ENCODE peak calls at places on chromosome 19, in six cellular contexts. V is upper lobe of right lung, T is progenitor cell of endocrine pancreas, L is lower lobe of right lung, Y is GM12865, J is body of pancreas. N is an unnamed sample.

GRCh38 chr19:48461982-48462655 is 6.7 kb downstream of the KCNJ14 start:
- DNase-seq in T (no peak), Y (no peak), J (no peak), V (peak), L (no peak), N (peak)

GRCh38 chr19:6663236-6664187 is 6.4 kb downstream of the TNFSF14 start:
- DNase-seq in Y (no peak), T (no peak), V (no peak), J (no peak), L (no peak), N (peak)

GRCh38 chr19:8371011-8371804 is 7.3 kb downstream of the ANGPTL4 start:
- DNase-seq in J (no peak), V (no peak), Y (no peak), L (peak), T (no peak), N (no peak)

GRCh38 chr19:34480971-34481821 is at the start of gene WTIP:
- DNase-seq in V (peak), Y (no peak), J (peak), T (peak), L (peak), N (no peak)

GRCh38 chr19:10137751-10138682 is 18.3 kb upstream of the EIF3G start:
- DNase-seq in J (no peak), T (no peak), V (no peak), L (no peak), Y (no peak), N (no peak)

GRCh38 chr19:2415973-2416319 is 11.4 kb downstream of the TIMM13 start:
- DNase-seq in Y (no peak), J (no peak), V (no peak), L (no peak), T (no peak), N (no peak)

GRCh38 chr19:45729774-45730388 is 815 bp downstream of the FBXO46 start:
- DNase-seq in L (no peak), V (no peak), Y (peak), T (no peak), J (no peak), N (peak)

GRCh38 chr19:47618771-47619170 is 9.8 kb downstream of the BICRA start:
- DNase-seq in T (no peak), J (peak), V (no peak), L (no peak), Y (no peak), N (no peak)

DNA sequence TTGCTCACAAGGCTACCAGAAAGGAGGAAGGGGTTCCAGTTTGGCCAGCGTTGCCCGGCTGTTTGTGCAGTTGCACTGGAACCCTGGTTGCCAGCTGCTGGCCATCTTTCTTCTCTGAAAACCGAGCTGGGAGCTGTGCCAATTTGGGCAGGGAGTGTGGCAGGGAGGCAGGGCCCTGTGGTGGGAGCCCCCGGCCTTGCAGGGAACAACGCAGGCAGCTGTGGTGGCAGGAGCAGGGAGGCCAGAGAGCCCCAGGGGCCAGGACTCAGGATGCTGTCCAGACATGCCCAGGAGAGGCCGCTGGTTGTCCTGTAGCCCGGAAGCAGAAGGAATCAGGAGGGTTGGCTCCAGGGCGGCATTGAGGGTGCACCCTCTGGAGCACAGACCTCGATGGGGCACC is 4.8 kb downstream of the KMT5C start:
- DNase-seq in Y (no peak), V (no peak), J (no peak), L (no peak), T (no peak), N (no peak)
- TF ChIP-seq CTCF in Y (no peak), V (no peak), J (no peak), L (no peak), T (no peak), N (no peak)

GRCh38 chr19:41137056-41137455 is 22.8 kb downstream of the CYP2F1 start:
- DNase-seq in V (no peak), L (no peak), Y (no peak), T (no peak), J (no peak), N (no peak)

GRCh38 chr19:41131186-41131585 is 17.0 kb downstream of the CYP2F1 start:
- DNase-seq in T (no peak), Y (no peak), J (no peak), L (no peak), V (no peak), N (no peak)

GRCh38 chr19:41133260-41133659 is 19.0 kb downstream of the CYP2F1 start:
- DNase-seq in L (no peak), V (peak), T (no peak), Y (no peak), J (no peak), N (no peak)

GRCh38 chr19:41136636-41137035 is 22.4 kb downstream of the CYP2F1 start:
- DNase-seq in Y (no peak), L (no peak), J (no peak), V (no peak), T (no peak), N (no peak)

DNA sequence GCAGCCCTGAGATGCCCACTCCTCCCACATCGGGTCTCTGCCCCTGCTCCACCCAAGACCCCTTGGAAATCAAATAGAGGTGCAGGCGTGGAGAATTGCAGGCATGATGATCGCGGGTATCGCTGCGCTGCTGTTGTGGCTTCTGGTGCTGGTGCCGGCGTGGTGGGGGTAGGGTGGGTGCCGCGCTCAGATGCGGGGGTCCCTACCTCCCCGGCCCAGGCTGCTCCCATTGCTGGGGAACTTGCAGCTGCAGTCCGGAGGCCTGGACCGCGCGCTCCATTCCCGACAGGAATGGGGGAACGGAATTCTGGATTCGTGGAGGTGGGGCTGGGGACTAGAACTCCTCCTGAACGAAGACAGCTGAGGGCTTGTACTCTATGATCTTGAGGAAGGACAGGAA is 20.4 kb downstream of the CYP2F1 start:
- DNase-seq in V (no peak), T (no peak), Y (no peak), J (no peak), L (no peak), N (no peak)
- TF ChIP-seq CTCF in V (no peak), T (no peak), Y (no peak), J (no peak), L (no peak), N (no peak)

GRCh38 chr19:57578487-57579205 is at the start of gene ZNF416:
- DNase-seq in Y (peak), L (peak), T (peak), V (peak), J (peak), N (peak)
- TF ChIP-seq CTCF in Y (peak), L (no peak), T (peak), V (peak), J (no peak), N (no peak)

GRCh38 chr19:681029-681626 is 4.9 kb downstream of the FSTL3 start:
- DNase-seq in J (peak), L (peak), Y (peak), T (no peak), V (peak), N (peak)

GRCh38 chr19:678791-679388 is 2.7 kb downstream of the FSTL3 start:
- DNase-seq in T (no peak), L (no peak), J (no peak), V (no peak), Y (no peak), N (no peak)

GRCh38 chr19:681638-682037 is 5.4 kb downstream of the FSTL3 start:
- DNase-seq in V (no peak), L (no peak), J (no peak), T (no peak), Y (no peak), N (no peak)

GRCh38 chr19:679418-680286 is 3.5 kb downstream of the FSTL3 start:
- DNase-seq in J (peak), Y (peak), T (no peak), V (peak), L (peak), N (peak)

GRCh38 chr19:680287-681028 is 4.3 kb downstream of the FSTL3 start:
- DNase-seq in T (peak), Y (peak), L (peak), V (peak), J (peak), N (peak)
- TF ChIP-seq CTCF in T (peak), Y (peak), L (peak), V (peak), J (peak), N (no peak)

GRCh38 chr19:54462713-54463530 is 656 bp downstream of the LENG9 start:
- DNase-seq in V (peak), J (peak), T (no peak), Y (peak), L (peak), N (peak)
- TF ChIP-seq CTCF in V (peak), J (no peak), T (peak), Y (peak), L (peak), N (peak)

GRCh38 chr19:4606921-4607678 is 32.2 kb upstream of the TNFAIP8L1 start:
- DNase-seq in V (no peak), L (no peak), Y (no peak), J (peak), T (peak), N (peak)
- TF ChIP-seq CTCF in V (no peak), L (no peak), Y (no peak), J (no peak), T (no peak), N (no peak)

GRCh38 chr19:28697308-28697707 is 515.6 kb downstream of the UQCRFS1 start:
- DNase-seq in V (no peak), L (no peak), Y (no peak), T (no peak), J (no peak), N (no peak)

GRCh38 chr19:28701491-28701890 is 511.5 kb downstream of the UQCRFS1 start:
- DNase-seq in T (no peak), Y (no peak), L (no peak), J (no peak), V (no peak), N (no peak)

GRCh38 chr19:28705008-28705407 is 507.9 kb downstream of the UQCRFS1 start:
- DNase-seq in T (no peak), L (no peak), V (no peak), J (no peak), Y (no peak), N (no peak)

GRCh38 chr19:28703400-28703956 is 509.5 kb downstream of the UQCRFS1 start:
- DNase-seq in L (no peak), T (no peak), J (no peak), Y (no peak), V (no peak), N (no peak)

GRCh38 chr19:28700176-28700575 is 512.8 kb downstream of the UQCRFS1 start:
- DNase-seq in Y (no peak), J (no peak), V (no peak), L (no peak), T (no peak), N (no peak)
- TF ChIP-seq CTCF in Y (no peak), J (no peak), V (no peak), L (no peak), T (no peak), N (no peak)

GRCh38 chr19:33132425-33132824 is 511 bp downstream of the WDR88 start:
- DNase-seq in V (no peak), L (no peak), J (no peak), T (no peak), Y (no peak), N (no peak)
- TF ChIP-seq CTCF in V (no peak), L (no peak), J (no peak), T (peak), Y (peak), N (no peak)